ENCODE peak calls at places on chromosomes 7 and 10, in six cellular contexts. E, Y, S, K, Q and O are unnamed samples.

GRCh38 chr10:59091239-59091638 is 85.2 kb upstream of the PHYHIPL start:
- DNase-seq in Q (no peak), E (no peak), Y (no peak), S (no peak), K (no peak), O (no peak)

GRCh38 chr10:102150970-102151773 is 1.0 kb upstream of the NOLC1 start:
- DNase-seq in K (no peak), E (no peak), S (peak; percentile 65), Y (no peak), Q (no peak), O (no peak)

GRCh38 chr7:155299539-155300202 is 2.0 kb downstream of the INSIG1 start:
- DNase-seq in Q (no peak), K (no peak), S (no peak), E (no peak), Y (no peak), O (no peak)

GRCh38 chr10:118798186-118798811 is 43.5 kb upstream of the CACUL1 start:
- DNase-seq in S (no peak), Q (no peak), E (peak; percentile 26), K (no peak), Y (no peak), O (no peak)

GRCh38 chr10:14296081-14296709 is 34.5 kb downstream of the FRMD4A start:
- DNase-seq in K (no peak), Y (no peak), E (no peak), Q (no peak), S (no peak), O (no peak)

GRCh38 chr10:67666416-67667043 is 29.5 kb downstream of the CTNNA3 start:
- DNase-seq in K (peak; percentile 16), E (peak; percentile 60), Y (no peak), Q (no peak), S (peak; percentile 21), O (no peak)

GRCh38 chr10:49767752-49768151 is 5.6 kb upstream of the OGDHL start:
- DNase-seq in Q (no peak), K (no peak), E (no peak), Y (no peak), S (no peak), O (no peak)

GRCh38 chr10:122464158-122464510 is 2.8 kb downstream of the HTRA1 start:
- DNase-seq in Y (peak; percentile 37), E (no peak), K (no peak), S (no peak), Q (no peak), O (no peak)

GRCh38 chr10:130040351-130040750 is 70.3 kb downstream of the C10orf143 start:
- DNase-seq in S (no peak), Q (no peak), Y (peak; percentile 7), E (no peak), K (no peak), O (no peak)

GRCh38 chr7:11650030-11650429 is 182.0 kb downstream of the THSD7A start:
- DNase-seq in K (no peak), E (no peak), S (no peak), Y (no peak), Q (no peak), O (no peak)

GRCh38 chr7:22787936-22788335 is 34.7 kb downstream of the TOMM7 start:
- DNase-seq in Q (no peak), Y (no peak), E (no peak), K (no peak), S (no peak), O (no peak)

GRCh38 chr7:113730309-113730955 is 188.4 kb downstream of the PPP1R3A start:
- DNase-seq in E (no peak), Q (no peak), Y (no peak), K (no peak), S (no peak), O (no peak)

GRCh38 chr7:13904689-13905088 is 84.8 kb downstream of the ETV1 start:
- DNase-seq in K (no peak), E (no peak), Q (no peak), Y (no peak), S (no peak), O (no peak)

GRCh38 chr10:26903818-26904217 is 43.1 kb upstream of the ABI1 start:
- DNase-seq in Q (no peak), E (no peak), Y (no peak), K (no peak), S (no peak), O (no peak)
- TF ChIP-seq ZNF274 in Q (no peak), E (no peak), Y (no peak), K (no peak), S (no peak), O (no peak)

DNA sequence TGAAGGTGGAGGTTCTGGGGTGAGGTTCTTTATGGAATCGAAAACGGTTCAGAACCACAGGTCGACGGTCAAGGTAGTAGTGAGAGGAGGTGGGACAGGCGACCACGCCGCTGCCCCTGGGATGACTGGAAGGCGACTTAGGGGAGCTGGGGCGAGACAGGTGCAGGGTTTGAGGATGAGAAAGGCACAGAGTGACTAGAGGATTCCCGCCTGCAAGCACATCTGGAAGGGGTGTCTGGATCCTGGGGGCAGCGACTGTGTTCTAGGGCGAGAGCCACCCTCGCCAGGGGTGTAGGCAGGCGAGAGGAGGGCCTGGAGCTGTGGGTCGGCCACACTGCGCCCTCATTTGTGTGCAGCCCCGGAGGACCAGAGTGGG is 468 bp upstream of the IRF5 start:
- DNase-seq in Q (no peak), S (no peak), Y (no peak), K (no peak), E (no peak), O (no peak)
- H3K4me3 ChIP-seq in Q (peak overlapping the region; percentile 82), S (peak overlapping the region; percentile 56), Y (peak overlapping the region; percentile 60), K (no peak overlapping the region), E (peak overlapping the region; percentile 68), O (peak overlapping the region; percentile 40)

GRCh38 chr10:96118604-96119450 is 11.3 kb upstream of the ZNF518A start:
- DNase-seq in K (no peak), Q (no peak), S (peak; percentile 24), Y (no peak), E (peak; percentile 98), O (no peak)
- TF ChIP-seq ZNF274 in K (no peak), Q (no peak), S (no peak), Y (no peak), E (no peak), O (no peak)

GRCh38 chr10:70441161-70441876 is at the start of gene NODAL:
- DNase-seq in Q (no peak), Y (peak; percentile 81), E (no peak), K (no peak), S (no peak), O (no peak)
- H3K4me3 ChIP-seq in Q (no peak within 1 kb of the TSS), Y (peak within 1 kb of the TSS; percentile 55), E (no peak within 1 kb of the TSS), K (no peak within 1 kb of the TSS), S (no peak within 1 kb of the TSS), O (peak within 1 kb of the TSS; percentile 45)

DNA sequence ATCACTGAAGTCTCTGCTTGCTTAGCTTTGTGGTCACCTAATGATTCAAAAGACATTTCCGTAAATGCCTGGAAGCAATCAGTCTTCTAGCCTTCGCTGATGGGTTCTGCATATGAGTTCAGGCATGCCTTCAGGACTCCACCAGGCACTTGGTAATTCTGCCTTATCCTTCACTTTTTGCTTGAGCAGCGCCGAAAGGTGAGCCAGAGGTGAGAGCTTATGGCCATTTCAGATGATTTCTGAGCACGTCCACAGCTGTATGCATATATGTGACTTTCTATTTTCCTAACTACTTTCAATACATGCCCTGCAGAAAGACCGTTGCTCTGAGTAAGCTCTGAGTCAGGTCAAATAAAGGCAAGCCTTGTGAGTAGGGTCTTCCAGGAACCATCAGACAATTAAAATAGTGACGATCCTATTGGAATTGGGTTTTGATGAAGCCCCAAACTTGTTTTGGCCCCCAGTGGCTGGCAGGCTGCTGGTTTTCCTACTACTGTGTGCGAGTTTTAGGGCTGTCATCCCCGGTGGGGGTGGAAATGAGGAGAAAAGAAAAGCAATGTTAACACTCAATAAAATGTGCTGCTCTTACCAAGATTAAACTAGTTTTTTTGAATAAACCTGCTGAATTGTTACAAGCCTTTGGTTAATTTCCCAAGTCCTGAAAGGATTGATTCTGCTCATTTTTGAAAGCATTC is 154.4 kb upstream of the AKR1E2 start:
- DNase-seq in Q (no peak), S (no peak), Y (no peak), K (no peak), E (peak; percentile 77), O (no peak)
- TF ChIP-seq ZNF274 in Q (no peak), S (no peak), Y (no peak), K (no peak), E (no peak), O (no peak)

GRCh38 chr7:1665721-1666250 is 4.3 kb upstream of the ELFN1 start:
- DNase-seq in K (peak; percentile 70), Y (peak; percentile 77), Q (no peak), E (no peak), S (no peak), O (no peak)

GRCh38 chr7:1663243-1663642 is 6.8 kb upstream of the ELFN1 start:
- DNase-seq in Q (no peak), K (no peak), Y (no peak), S (no peak), E (no peak), O (no peak)

GRCh38 chr7:1662767-1663166 is 7.3 kb upstream of the ELFN1 start:
- DNase-seq in Q (no peak), S (no peak), Y (peak; percentile 44), K (no peak), E (no peak), O (no peak)

GRCh38 chr7:1664711-1665591 is 5.1 kb upstream of the ELFN1 start:
- DNase-seq in Y (peak; percentile 93), S (peak; percentile 16), K (peak; percentile 85), Q (no peak), E (peak; percentile 18), O (peak; percentile 78)

GRCh38 chr7:1663857-1664651 is 6.0 kb upstream of the ELFN1 start:
- DNase-seq in Y (peak; percentile 77), S (no peak), Q (no peak), E (no peak), K (peak; percentile 7), O (no peak)
- H3K4me3 ChIP-seq in Y (peak overlapping the region; percentile 60), S (no peak overlapping the region), Q (no peak overlapping the region), E (no peak overlapping the region), K (no peak overlapping the region), O (peak overlapping the region; percentile 63)

GRCh38 chr7:45703911-45704682 is 129.9 kb downstream of the ADCY1 start:
- DNase-seq in Y (no peak), K (no peak), E (no peak), Q (no peak), S (no peak), O (no peak)
- TF ChIP-seq ZNF274 in Y (no peak), K (no peak), E (no peak), Q (no peak), S (no peak), O (no peak)

GRCh38 chr10:54234832-54235231 is 566.2 kb downstream of the PCDH15 start:
- DNase-seq in K (no peak), S (no peak), Q (no peak), Y (no peak), E (no peak), O (no peak)
- H3K4me3 ChIP-seq in K (no peak overlapping the region), S (no peak overlapping the region), Q (no peak overlapping the region), Y (no peak overlapping the region), E (no peak overlapping the region), O (no peak overlapping the region)